ENCODE peak calls at places on chromosomes 3 and 15, in five cellular contexts. T, N, Y, R and M are unnamed samples.

GRCh38 chr3:158918451-158918850 is 116.6 kb downstream of the MFSD1 start:
- DNase-seq in R (no peak), N (no peak), T (no peak), Y (no peak), M (no peak)

GRCh38 chr3:162171970-162172369 is 675.4 kb downstream of the OTOL1 start:
- DNase-seq in R (no peak), T (no peak), Y (no peak), N (no peak), M (no peak)

GRCh38 chr3:58163234-58163633 is 47.5 kb downstream of the DNASE1L3 start:
- DNase-seq in R (no peak), N (peak; percentile 59), T (peak; percentile 93), Y (no peak), M (no peak)

GRCh38 chr15:80743189-80743833 is 35.9 kb upstream of the CEMIP start:
- DNase-seq in R (no peak), N (peak; percentile 41), Y (no peak), T (no peak), M (peak; percentile 24)

GRCh38 chr3:110327870-110328269 is 743.7 kb upstream of the NECTIN3 start:
- DNase-seq in N (no peak), T (peak; percentile 11), Y (no peak), R (no peak), M (no peak)

GRCh38 chr3:194540268-194540937 is 53.6 kb upstream of the ATP13A3 start:
- DNase-seq in R (no peak), T (peak; percentile 50), N (peak; percentile 62), Y (no peak), M (no peak)

GRCh38 chr15:55230051-55230670 is 33.4 kb upstream of the RSL24D1 start:
- DNase-seq in N (no peak), T (peak; percentile 40), R (no peak), Y (no peak), M (no peak)

GRCh38 chr3:117407317-117407716 is 697.7 kb downstream of the TUSC7 start:
- DNase-seq in T (peak; percentile 22), R (no peak), N (no peak), Y (no peak), M (peak; percentile 4)

GRCh38 chr3:184683234-184683633 is 28.6 kb downstream of the MAGEF1 start:
- DNase-seq in R (no peak), N (no peak), Y (no peak), T (no peak), M (no peak)

GRCh38 chr15:69906256-69907185 is 191.2 kb downstream of the TLE3 start:
- DNase-seq in R (no peak), N (no peak), T (no peak), Y (no peak), M (no peak)

GRCh38 chr15:62805502-62805901 is 237.0 kb upstream of the TPM1 start:
- DNase-seq in T (no peak), N (no peak), R (no peak), Y (no peak), M (no peak)

GRCh38 chr15:67033012-67033411 is 32.4 kb upstream of the SMAD3 start:
- DNase-seq in T (no peak), N (no peak), Y (no peak), R (no peak), M (no peak)

GRCh38 chr3:126474498-126475410 is 937 bp downstream of the ZXDC start:
- DNase-seq in N (peak; percentile 56), T (peak; percentile 53), R (peak; percentile 15), Y (peak; percentile 81), M (peak; percentile 34)

GRCh38 chr15:27845535-27846369 is 253.4 kb downstream of the OCA2 start:
- DNase-seq in Y (no peak), N (no peak), T (no peak), R (no peak), M (no peak)

GRCh38 chr15:100393008-100393407 is 51.2 kb upstream of the ADAMTS17 start:
- DNase-seq in N (no peak), R (no peak), Y (no peak), T (no peak), M (no peak)

GRCh38 chr3:151318946-151319345 is 2.3 kb upstream of the GPR87 start:
- DNase-seq in N (no peak), R (no peak), Y (no peak), T (no peak), M (no peak)

GRCh38 chr3:16179771-16180736 is 5.6 kb downstream of the GALNT15 start:
- DNase-seq in N (no peak), R (no peak), T (peak; percentile 37), Y (no peak), M (peak; percentile 47)

DNA sequence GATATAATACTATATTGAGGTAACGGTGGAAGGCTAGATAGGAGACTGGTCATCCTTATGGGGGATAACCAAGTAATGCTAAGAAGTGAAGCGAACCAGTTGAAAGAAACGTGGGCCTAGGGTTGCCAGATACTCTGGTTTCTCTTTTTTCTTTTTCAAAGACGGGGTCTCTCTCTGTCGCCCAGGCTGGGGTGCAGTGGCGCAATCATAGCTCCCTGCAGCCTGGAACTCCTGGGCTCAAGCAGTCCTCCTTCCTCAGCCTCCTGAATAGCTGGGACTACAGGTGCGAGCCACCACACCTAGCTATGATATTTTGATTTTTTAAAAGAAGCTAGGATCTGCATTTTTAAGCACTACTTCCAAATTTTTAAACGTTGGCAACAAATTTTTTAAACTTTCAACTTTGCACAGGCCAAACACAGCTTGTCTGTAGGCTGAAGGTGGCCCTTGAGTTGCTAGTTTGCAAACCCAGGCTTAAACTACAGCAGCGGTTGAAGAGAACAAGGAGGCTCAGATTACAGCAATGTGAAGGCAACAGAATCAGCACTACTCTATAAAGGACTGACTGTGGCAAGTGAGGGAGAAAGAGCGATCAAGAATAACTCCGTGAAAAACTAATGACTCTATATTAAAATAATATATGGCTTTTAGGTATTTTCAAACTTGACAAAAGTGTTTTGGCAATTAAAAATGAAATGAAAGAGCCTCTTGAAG is 1.2 kb upstream of the RUBCN start:
- DNase-seq in T (no peak), R (no peak), Y (no peak), N (no peak), M (no peak)
- H3K27ac ChIP-seq in T (peak overlapping the region; percentile 84), R (peak overlapping the region; percentile 65), Y (no peak overlapping the region), N (no peak overlapping the region), M (no peak overlapping the region)

GRCh38 chr3:141441381-141442365 is 45.2 kb upstream of the RASA2 start:
- DNase-seq in T (peak; percentile 79), Y (peak; percentile 91), N (peak; percentile 79), R (peak; percentile 66), M (peak; percentile 80)
- H3K4me3 ChIP-seq in T (no peak overlapping the region), Y (no peak overlapping the region), N (no peak overlapping the region), R (no peak overlapping the region), M (no peak overlapping the region)

GRCh38 chr3:140388525-140388924 is 289.3 kb upstream of the TRIM42 start:
- DNase-seq in N (no peak), R (no peak), T (no peak), Y (peak; percentile 7), M (no peak)

GRCh38 chr3:140387244-140387643 is 290.6 kb upstream of the TRIM42 start:
- DNase-seq in N (no peak), T (no peak), Y (peak; percentile 2), R (no peak), M (no peak)

GRCh38 chr3:140384028-140384771 is 293.7 kb upstream of the TRIM42 start:
- DNase-seq in R (no peak), Y (peak; percentile 11), T (no peak), N (no peak), M (no peak)

GRCh38 chr3:140384876-140385275 is 293.0 kb upstream of the TRIM42 start:
- DNase-seq in T (no peak), Y (peak; percentile 2), R (no peak), N (no peak), M (no peak)

GRCh38 chr3:140386357-140387100 is 291.3 kb upstream of the TRIM42 start:
- DNase-seq in R (no peak), Y (peak; percentile 38), N (peak; percentile 35), T (peak; percentile 14), M (no peak)
- H3K27ac ChIP-seq in R (no peak overlapping the region), Y (no peak overlapping the region), N (no peak overlapping the region), T (no peak overlapping the region), M (no peak overlapping the region)

GRCh38 chr3:42686832-42687650 is 1.7 kb downstream of the KLHL40 start:
- DNase-seq in R (no peak), N (peak; percentile 19), T (no peak), Y (no peak), M (no peak)

GRCh38 chr3:42684632-42685362 is 540 bp upstream of the KLHL40 start:
- DNase-seq in R (no peak), T (no peak), Y (no peak), N (peak; percentile 21), M (no peak)

GRCh38 chr3:42685891-42686820 is 819 bp downstream of the KLHL40 start:
- DNase-seq in R (no peak), N (peak; percentile 24), Y (no peak), T (peak; percentile 23), M (no peak)

GRCh38 chr3:42683875-42684593 is 1.3 kb upstream of the KLHL40 start:
- DNase-seq in R (no peak), Y (no peak), T (peak; percentile 92), N (peak; percentile 61), M (peak; percentile 96)

GRCh38 chr3:42685363-42685881 is at the start of gene KLHL40:
- DNase-seq in T (no peak), N (peak; percentile 15), Y (no peak), R (no peak), M (no peak)
- H3K4me3 ChIP-seq in T (no peak within 1 kb of the TSS), N (no peak within 1 kb of the TSS), Y (no peak within 1 kb of the TSS), R (no peak within 1 kb of the TSS), M (no peak within 1 kb of the TSS)